ENCODE peak calls at places on chromosomes 13 and 19, in nine cellular contexts. Q is left lung, N is adrenal gland, G is SJSA1, R is colonic mucosa, K is lower lobe of right lung, I is right lobe of liver, F is HCT116, Z is thoracic aorta. S is an unnamed sample. For H3K4me1, the result is how much of the 10 kb centered on the place peaks cover.

GRCh38 chr13:48827709-48828108 is 148.0 kb upstream of the FNDC3A start:
- DNase-seq in Q (no peak), N (no peak), G (no peak), R (no peak), K (no peak), I (no peak), F (no peak), Z (no peak), S (no peak)

GRCh38 chr13:105821337-105821736 is 714.1 kb downstream of the EFNB2 start:
- DNase-seq in Q (no peak), N (no peak), G (no peak), R (no peak), K (no peak), I (no peak), F (no peak), Z (no peak), S (no peak)

GRCh38 chr19:4115050-4115817 is 8.7 kb downstream of the MAP2K2 start:
- DNase-seq in Q (no peak), N (peak), G (no peak), R (no peak), K (no peak), I (no peak), F (no peak), Z (no peak), S (no peak)

GRCh38 chr13:59766236-59766635 is 397.5 kb downstream of the DIAPH3 start:
- DNase-seq in Q (no peak), N (no peak), G (no peak), R (no peak), K (no peak), I (no peak), F (no peak), Z (no peak), S (no peak)

GRCh38 chr19:54172413-54172763 is 572 bp downstream of the TMC4 start:
- DNase-seq in Q (peak), N (no peak), G (no peak), R (peak), K (no peak), I (no peak), F (no peak), Z (no peak), S (peak)

GRCh38 chr19:38395381-38396127 is 7.1 kb downstream of the SPRED3 start:
- DNase-seq in Q (no peak), N (no peak), G (no peak), R (no peak), K (no peak), I (no peak), F (no peak), Z (no peak), S (peak)

GRCh38 chr13:39347926-39348901 is 254.8 kb downstream of the LHFPL6 start:
- DNase-seq in Q (no peak), N (no peak), G (no peak), R (no peak), K (no peak), I (no peak), F (no peak), Z (no peak), S (no peak)

GRCh38 chr13:90757127-90757680 is 590.3 kb upstream of the MIR17HG start:
- DNase-seq in Q (no peak), N (no peak), G (no peak), R (no peak), K (no peak), I (no peak), F (no peak), Z (no peak), S (no peak)

GRCh38 chr13:21234537-21234936 is 58.1 kb downstream of the MRPL57 start:
- DNase-seq in Q (no peak), N (no peak), G (no peak), R (no peak), K (no peak), I (no peak), F (no peak), Z (no peak), S (no peak)

GRCh38 chr19:57099199-57099661 is 20.6 kb upstream of the USP29 start:
- DNase-seq in Q (peak), N (peak), G (no peak), R (peak), K (peak), I (peak), F (peak), Z (no peak), S (peak)

GRCh38 chr13:28429685-28430290 is 65.1 kb downstream of the FLT1 start:
- DNase-seq in Q (no peak), N (no peak), G (no peak), R (no peak), K (no peak), I (no peak), F (no peak), Z (no peak), S (no peak)

GRCh38 chr19:6803036-6803404 is 30.5 kb downstream of the VAV1 start:
- DNase-seq in Q (no peak), N (no peak), G (no peak), R (no peak), K (no peak), I (no peak), F (no peak), Z (no peak), S (no peak)

GRCh38 chr13:31433201-31433600 is 233.4 kb downstream of the B3GLCT start:
- DNase-seq in Q (no peak), N (no peak), G (no peak), R (no peak), K (no peak), I (no peak), F (no peak), Z (no peak), S (no peak)

GRCh38 chr13:67643656-67644055 is 413.5 kb upstream of the PCDH9 start:
- DNase-seq in Q (no peak), N (no peak), G (no peak), R (no peak), K (no peak), I (no peak), F (no peak), Z (no peak), S (no peak)

GRCh38 chr19:11187409-11187808 is 9.9 kb downstream of the KANK2 start:
- DNase-seq in Q (no peak), N (no peak), G (no peak), R (no peak), K (no peak), I (no peak), F (no peak), Z (no peak), S (no peak)

GRCh38 chr19:39413269-39413902 is 917 bp downstream of the PLEKHG2 start:
- DNase-seq in Q (peak), N (peak), G (peak), R (peak), K (peak), I (peak), F (no peak), Z (no peak), S (peak)

GRCh38 chr13:47114030-47114429 is 217.2 kb upstream of the HTR2A start:
- DNase-seq in Q (no peak), N (no peak), G (peak), R (no peak), K (no peak), I (no peak), F (no peak), Z (no peak), S (no peak)

GRCh38 chr13:80604094-80604493 is 263.2 kb upstream of the SPRY2 start:
- DNase-seq in Q (no peak), N (no peak), G (no peak), R (no peak), K (no peak), I (no peak), F (no peak), Z (no peak), S (no peak)

GRCh38 chr19:13883665-13884064 is 6.7 kb downstream of the NANOS3 start:
- DNase-seq in Q (no peak), N (no peak), G (no peak), R (no peak), K (no peak), I (no peak), F (no peak), Z (no peak), S (no peak)

GRCh38 chr13:69601661-69602060 is 506.0 kb upstream of the ATXN8OS start:
- DNase-seq in Q (no peak), N (no peak), G (no peak), R (no peak), K (no peak), I (no peak), F (no peak), Z (no peak), S (no peak)

GRCh38 chr13:73225983-73226382 is 167.2 kb downstream of the KLF5 start:
- DNase-seq in Q (no peak), N (no peak), G (no peak), R (no peak), K (no peak), I (no peak), F (no peak), Z (no peak), S (no peak)

GRCh38 chr19:5294403-5295160 is 46.0 kb downstream of the PTPRS start:
- DNase-seq in Q (no peak), N (no peak), G (no peak), R (no peak), K (no peak), I (no peak), F (no peak), Z (no peak), S (no peak)

GRCh38 chr19:9885077-9885552 is 50.0 kb downstream of the PIN1 start:
- DNase-seq in Q (no peak), N (no peak), G (no peak), R (no peak), K (no peak), I (no peak), F (no peak), Z (no peak), S (no peak)

GRCh38 chr19:31070676-31071075 is 278.6 kb downstream of the TSHZ3 start:
- DNase-seq in Q (no peak), N (no peak), G (no peak), R (no peak), K (no peak), I (no peak), F (no peak), Z (no peak), S (no peak)

GRCh38 chr13:74274946-74275345 is 140.7 kb upstream of the KLF12 start:
- DNase-seq in Q (no peak), N (no peak), G (no peak), R (no peak), K (no peak), I (no peak), F (no peak), Z (no peak), S (no peak)

GRCh38 chr13:85772379-85772778 is 26.8 kb downstream of the SLITRK6 start:
- DNase-seq in Q (no peak), N (peak), G (no peak), R (no peak), K (no peak), I (no peak), F (no peak), Z (no peak), S (no peak)

GRCh38 chr19:36436531-36436930 is 18.1 kb upstream of the ZFP82 start:
- DNase-seq in Q (no peak), N (peak), G (no peak), R (no peak), K (no peak), I (no peak), F (no peak), Z (no peak), S (no peak)

GRCh38 chr13:41054919-41055619 is 6.2 kb upstream of the WBP4 start:
- DNase-seq in Q (no peak), N (no peak), G (no peak), R (no peak), K (no peak), I (no peak), F (no peak), Z (no peak), S (no peak)

GRCh38 chr13:79481685-79482052 is 714 bp downstream of the NDFIP2 start:
- DNase-seq in Q (no peak), N (no peak), G (no peak), R (peak), K (no peak), I (peak), F (no peak), Z (no peak), S (no peak)

GRCh38 chr13:38042771-38043170 is 173.2 kb upstream of the TRPC4 start:
- DNase-seq in Q (no peak), N (no peak), G (no peak), R (no peak), K (no peak), I (no peak), F (no peak), Z (no peak), S (no peak)

GRCh38 chr13:59034198-59034597 is 1129.5 kb downstream of the DIAPH3 start:
- DNase-seq in Q (no peak), N (no peak), G (no peak), R (no peak), K (no peak), I (no peak), F (no peak), Z (no peak), S (no peak)

GRCh38 chr13:107141767-107142166 is 573.8 kb upstream of the ARGLU1 start:
- DNase-seq in Q (no peak), N (no peak), G (no peak), R (no peak), K (no peak), I (no peak), F (no peak), Z (no peak), S (no peak)

GRCh38 chr19:32675720-32676185 is at the start of gene RGS9BP:
- DNase-seq in Q (peak), N (peak), G (no peak), R (peak), K (peak), I (peak), F (no peak), Z (peak), S (peak)

GRCh38 chr19:44570984-44571684 is 41.7 kb upstream of the CEACAM20 start:
- DNase-seq in Q (no peak), N (peak), G (peak), R (peak), K (no peak), I (no peak), F (peak), Z (peak), S (no peak)

GRCh38 chr13:21670006-21670882 is 629 bp upstream of the FGF9 start:
- DNase-seq in Q (peak), N (peak), G (peak), R (peak), K (peak), I (peak), F (no peak), Z (no peak), S (peak)

GRCh38 chr19:49017041-49017665 is at the start of gene LHB:
- DNase-seq in Q (no peak), N (no peak), G (no peak), R (no peak), K (no peak), I (no peak), F (no peak), Z (no peak), S (no peak)

GRCh38 chr19:46303702-46304397 is 7.0 kb downstream of the HIF3A start:
- DNase-seq in Q (peak), N (peak), G (no peak), R (peak), K (peak), I (peak), F (peak), Z (no peak), S (peak)
- H3K4me1 ChIP-seq in Q (under half), N (under half), G (under half), R (under half), K (half or more), I (under half), F (under half), Z (under half), S (under half)

GRCh38 chr19:2186071-2186846 is 22.5 kb downstream of the DOT1L start:
- DNase-seq in Q (no peak), N (no peak), G (peak), R (peak), K (peak), I (no peak), F (no peak), Z (peak), S (peak)

GRCh38 chr19:2181618-2181997 is 17.9 kb downstream of the DOT1L start:
- DNase-seq in Q (no peak), N (no peak), G (no peak), R (no peak), K (no peak), I (no peak), F (no peak), Z (no peak), S (no peak)

GRCh38 chr19:2187164-2187563 is 23.4 kb downstream of the DOT1L start:
- DNase-seq in Q (no peak), N (no peak), G (no peak), R (no peak), K (no peak), I (no peak), F (no peak), Z (no peak), S (no peak)

GRCh38 chr19:2185734-2186070 is 22.0 kb downstream of the DOT1L start:
- DNase-seq in Q (no peak), N (no peak), G (no peak), R (no peak), K (no peak), I (no peak), F (no peak), Z (no peak), S (no peak)

GRCh38 chr19:2184422-2185012 is 20.8 kb downstream of the DOT1L start:
- DNase-seq in Q (no peak), N (no peak), G (no peak), R (no peak), K (no peak), I (no peak), F (no peak), Z (no peak), S (no peak)
- H3K4me1 ChIP-seq in Q (under half), N (under half), G (under half), R (under half), K (half or more), I (under half), F (under half), Z (half or more), S (under half)

GRCh38 chr19:23406716-23407115 is 11.4 kb upstream of the ZNF91 start:
- DNase-seq in Q (no peak), N (no peak), G (no peak), R (no peak), K (no peak), I (no peak), F (no peak), Z (no peak), S (no peak)
- H3K4me1 ChIP-seq in Q (under half), N (under half), G (under half), R (under half), K (under half), I (under half), F (under half), Z (under half), S (under half)

GRCh38 chr19:18649371-18650047 is 12.7 kb downstream of the KLHL26 start:
- DNase-seq in Q (peak), N (no peak), G (no peak), R (peak), K (peak), I (no peak), F (no peak), Z (no peak), S (peak)

GRCh38 chr19:18647807-18648206 is 11.0 kb downstream of the KLHL26 start:
- DNase-seq in Q (no peak), N (no peak), G (no peak), R (no peak), K (no peak), I (no peak), F (no peak), Z (no peak), S (no peak)

GRCh38 chr19:18647371-18647767 is 10.5 kb downstream of the KLHL26 start:
- DNase-seq in Q (no peak), N (no peak), G (no peak), R (no peak), K (no peak), I (no peak), F (no peak), Z (no peak), S (no peak)

GRCh38 chr19:18650048-18650435 is 13.2 kb downstream of the KLHL26 start:
- DNase-seq in Q (no peak), N (no peak), G (no peak), R (peak), K (no peak), I (no peak), F (no peak), Z (no peak), S (peak)

GRCh38 chr19:18648971-18649310 is 12.1 kb downstream of the KLHL26 start:
- DNase-seq in Q (no peak), N (no peak), G (no peak), R (no peak), K (no peak), I (no peak), F (no peak), Z (no peak), S (peak)
- H3K4me1 ChIP-seq in Q (under half), N (under half), G (under half), R (under half), K (under half), I (under half), F (under half), Z (half or more), S (under half)

GRCh38 chr13:27080018-27080948 is 91.3 kb downstream of the USP12 start:
- DNase-seq in Q (no peak), N (no peak), G (no peak), R (no peak), K (no peak), I (no peak), F (no peak), Z (no peak), S (no peak)
- H3K4me1 ChIP-seq in Q (under half), N (under half), G (under half), R (under half), K (under half), I (under half), F (under half), Z (under half), S (under half)

DNA sequence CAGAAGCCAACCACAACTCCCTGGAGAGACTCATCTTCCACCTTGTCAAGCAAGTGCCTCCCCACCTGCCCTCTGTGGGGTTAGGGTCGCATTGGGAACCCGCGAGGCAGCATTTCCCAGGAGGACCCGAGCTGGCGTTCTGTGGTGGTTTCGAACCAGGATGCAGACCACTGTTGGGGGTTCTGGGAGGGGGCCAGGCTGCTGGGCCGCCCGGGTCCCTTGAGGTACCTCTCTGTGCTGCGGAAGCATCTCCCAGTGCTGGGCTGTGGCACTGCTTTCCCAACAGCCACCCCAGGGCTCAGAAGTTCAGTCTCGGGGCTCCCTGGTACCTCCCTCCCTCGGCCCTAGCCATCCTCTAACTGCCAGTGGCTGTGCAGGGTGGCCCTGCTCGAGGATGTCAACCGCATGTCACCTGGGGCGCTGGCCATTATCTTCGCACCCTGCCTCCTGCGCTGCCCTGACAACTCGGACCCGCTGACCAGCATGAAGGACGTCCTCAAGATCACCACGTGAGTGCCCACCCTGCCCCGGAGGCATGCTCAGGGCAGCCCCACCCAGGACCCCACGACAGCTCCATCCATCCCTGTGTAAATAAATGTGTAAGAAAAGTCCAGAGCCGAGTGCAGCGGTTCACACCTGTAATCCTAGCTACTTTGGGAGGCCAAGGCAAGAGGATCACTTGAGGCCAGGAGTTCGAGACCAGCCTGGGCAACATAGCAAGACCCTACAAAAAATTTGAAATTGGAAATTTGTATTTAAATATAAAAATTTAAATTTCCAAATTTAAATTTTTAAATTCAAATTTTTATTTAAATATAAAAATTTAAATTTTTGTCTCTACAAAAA is 8.2 kb upstream of the USE1 start:
- DNase-seq in Q (no peak), N (no peak), G (no peak), R (no peak), K (no peak), I (no peak), F (no peak), Z (no peak), S (no peak)
- H3K4me1 ChIP-seq in Q (under half), N (under half), G (under half), R (under half), K (under half), I (under half), F (under half), Z (under half), S (under half)

DNA sequence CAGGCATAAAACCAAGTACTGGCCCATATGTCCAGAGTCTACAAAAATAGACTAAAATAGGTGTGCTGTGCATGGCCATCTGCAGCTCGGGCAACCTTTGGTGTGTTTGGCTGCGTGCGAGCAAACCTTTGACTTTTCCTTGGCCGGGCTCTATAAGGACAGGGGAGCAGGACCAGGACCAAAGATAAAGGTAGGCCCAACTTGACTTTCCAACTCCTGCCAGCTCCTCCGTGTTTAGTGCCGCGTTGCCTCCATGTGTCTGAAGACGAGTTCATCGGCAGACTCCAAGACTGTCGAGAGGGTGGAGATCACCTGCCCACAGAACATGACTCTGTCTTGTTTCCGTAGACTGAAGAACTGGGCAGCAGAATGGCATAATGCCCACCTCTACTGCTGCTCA is 375.5 kb downstream of the IRS2 start:
- DNase-seq in Q (no peak), N (no peak), G (no peak), R (no peak), K (no peak), I (no peak), F (no peak), Z (no peak), S (no peak)
- H3K4me1 ChIP-seq in Q (under half), N (under half), G (under half), R (under half), K (under half), I (under half), F (under half), Z (under half), S (under half)